ENCODE peak calls at places on chromosomes 7 and 10, in five cellular contexts. U is GM10248; J is activated T-helper 1 cell treated with anti-CD3 and anti-CD28 coated beads, Interleukin-2, amount 50 U/mL, for 16 hours; T is cardiac muscle cell; S is T-cell. X is an unnamed sample.

GRCh38 chr10:104033966-104034365 is 51.7 kb downstream of the COL17A1 start:
- DNase-seq in U (peak; percentile 3), J (no peak), T (no peak), S (no peak), X (no peak)

GRCh38 chr7:131106681-131107342 is 220.9 kb upstream of the MKLN1 start:
- DNase-seq in U (no peak), J (peak; percentile 38), T (no peak), S (peak; percentile 74), X (peak; percentile 85)

GRCh38 chr10:61541960-61542359 is 88.8 kb upstream of the TMEM26 start:
- DNase-seq in U (no peak), J (no peak), T (no peak), S (no peak), X (no peak)

GRCh38 chr7:42351313-42351935 is 114.4 kb upstream of the GLI3 start:
- DNase-seq in U (no peak), J (no peak), T (peak; percentile 47), S (no peak), X (no peak)

GRCh38 chr10:88094795-88095194 is 231.4 kb downstream of the PTEN start:
- DNase-seq in U (no peak), J (no peak), T (no peak), S (no peak), X (no peak)

GRCh38 chr10:124694467-124695195 is 49.5 kb downstream of the FAM53B start:
- DNase-seq in U (no peak), J (no peak), T (no peak), S (no peak), X (no peak)

GRCh38 chr10:5545011-5545410 is 20.2 kb downstream of the CALML3 start:
- DNase-seq in U (no peak), J (no peak), T (no peak), S (no peak), X (no peak)

GRCh38 chr10:77943086-77943901 is 16.7 kb upstream of the DLG5 start:
- DNase-seq in U (no peak), J (no peak), T (peak; percentile 83), S (no peak), X (no peak)

GRCh38 chr10:48692748-48693147 is 8.1 kb downstream of the WDFY4 start:
- DNase-seq in U (no peak), J (no peak), T (no peak), S (no peak), X (no peak)